ENCODE peak calls at places on chromosomes 6 and 20, in seven cellular contexts. X is iPS-NIHi11, L is AG04450, H is cardiac septum, J is keratinocyte, O is HFFc6, I is mucosa of descending colon. F is an unnamed sample.

GRCh38 chr20:47818996-47819609 is 33.8 kb upstream of the SULF2 start:
- DNase-seq in X (no peak), L (no peak), H (peak; percentile 56), J (no peak), O (no peak), I (no peak), F (no peak)

GRCh38 chr6:83273596-83273995 is 80.4 kb downstream of the RWDD2A start:
- DNase-seq in X (no peak), L (peak; percentile 16), H (no peak), J (no peak), O (no peak), I (no peak), F (peak; percentile 10)

GRCh38 chr6:48765352-48765961 is 654.5 kb upstream of the PTCHD4 start:
- DNase-seq in X (peak; percentile 64), L (peak; percentile 44), H (no peak), J (no peak), O (peak; percentile 63), I (no peak), F (peak; percentile 33)

GRCh38 chr6:170185175-170185970 is 105.5 kb downstream of the DLL1 start:
- DNase-seq in X (no peak), L (no peak), H (no peak), J (no peak), O (no peak), I (no peak), F (no peak)

GRCh38 chr6:24385536-24386269 is 17.0 kb upstream of the MRS2 start:
- DNase-seq in X (no peak), L (no peak), H (no peak), J (no peak), O (no peak), I (no peak), F (no peak)

GRCh38 chr6:75213112-75213511 is 7.3 kb upstream of the COL12A1 start:
- DNase-seq in X (no peak), L (no peak), H (no peak), J (no peak), O (no peak), I (no peak), F (no peak)

GRCh38 chr6:40817369-40817768 is 221.7 kb downstream of the UNC5CL start:
- DNase-seq in X (no peak), L (no peak), H (no peak), J (no peak), O (no peak), I (no peak), F (no peak)

GRCh38 chr6:110270166-110270565 is 88.0 kb downstream of the METTL24 start:
- DNase-seq in X (peak; percentile 47), L (no peak), H (no peak), J (no peak), O (no peak), I (no peak), F (no peak)

GRCh38 chr6:166559211-166559610 is 27.3 kb downstream of the RAMACL start:
- DNase-seq in X (no peak), L (no peak), H (no peak), J (no peak), O (no peak), I (no peak), F (no peak)

GRCh38 chr20:5074050-5074674 is 45.6 kb downstream of the PCNA start:
- DNase-seq in X (no peak), L (no peak), H (no peak), J (no peak), O (no peak), I (no peak), F (no peak)

GRCh38 chr20:4966826-4967751 is 34.2 kb downstream of the SLC23A2 start:
- DNase-seq in X (no peak), L (no peak), H (no peak), J (no peak), O (no peak), I (no peak), F (no peak)

GRCh38 chr6:43846556-43846955 is 76.5 kb downstream of the VEGFA start:
- DNase-seq in X (no peak), L (no peak), H (no peak), J (no peak), O (peak; percentile 48), I (no peak), F (no peak)

GRCh38 chr20:444862-445426 is 17.4 kb downstream of the TBC1D20 start:
- DNase-seq in X (no peak), L (no peak), H (no peak), J (no peak), O (peak; percentile 76), I (no peak), F (peak; percentile 50)

GRCh38 chr6:84618046-84618752 is 146.2 kb downstream of the TBX18 start:
- DNase-seq in X (no peak), L (peak; percentile 50), H (no peak), J (no peak), O (peak; percentile 90), I (no peak), F (peak; percentile 58)

GRCh38 chr20:54350415-54350814 is 125.0 kb upstream of the DOK5 start:
- DNase-seq in X (no peak), L (no peak), H (no peak), J (no peak), O (no peak), I (no peak), F (no peak)

GRCh38 chr6:14275493-14275851 is 157.9 kb downstream of the CD83 start:
- DNase-seq in X (no peak), L (no peak), H (no peak), J (no peak), O (no peak), I (no peak), F (no peak)

GRCh38 chr20:13119583-13119982 is 101.5 kb upstream of the ISM1 start:
- DNase-seq in X (peak; percentile 60), L (peak; percentile 7), H (no peak), J (no peak), O (peak; percentile 38), I (no peak), F (peak; percentile 26)

GRCh38 chr20:24738981-24739633 is 210.0 kb upstream of the CST7 start:
- DNase-seq in X (no peak), L (no peak), H (no peak), J (no peak), O (no peak), I (no peak), F (no peak)

GRCh38 chr20:41398408-41398807 is 31.8 kb upstream of the EMILIN3 start:
- DNase-seq in X (no peak), L (peak; percentile 75), H (no peak), J (no peak), O (no peak), I (no peak), F (no peak)

GRCh38 chr6:167219967-167220512 is 62.3 kb upstream of the GPR31 start:
- DNase-seq in X (no peak), L (no peak), H (peak; percentile 74), J (no peak), O (no peak), I (no peak), F (no peak)